ENCODE peak calls at places on chromosome 1, in nine cellular contexts. F is cerebellar nuclear complex; Y is erythroblast; U is GM12891; X is neural crest cell; O is NCI-H1105; C is stimulated activated CD8-positive, alpha-beta memory T cell treated with anti-CD3 and anti-CD28 coated beads, Interleukin-4, amount 100 ng/mL, for 4 hours; Q is adrenal gland; D is transverse colon. G is an unnamed sample.

GRCh38 chr1:237411621-237412020 is 369.6 kb downstream of the RYR2 start:
- DNase-seq in O (no peak), X (no peak), Y (no peak), C (no peak), D (no peak), Q (no peak), U (no peak), F (no peak), G (no peak)

GRCh38 chr1:8395433-8395866 is 77.5 kb downstream of the SLC45A1 start:
- DNase-seq in O (no peak), C (no peak), U (no peak), X (no peak), F (no peak), D (no peak), Y (no peak), Q (no peak), G (no peak)

GRCh38 chr1:88029142-88029541 is 654.9 kb upstream of the PKN2 start:
- DNase-seq in Y (no peak), F (no peak), X (no peak), Q (no peak), O (no peak), D (peak), U (no peak), C (no peak), G (no peak)

GRCh38 chr1:44408181-44409018 is 3.3 kb downstream of the RNF220 start:
- DNase-seq in F (no peak), C (no peak), X (peak), U (no peak), O (no peak), Q (no peak), Y (peak), D (no peak), G (no peak)

GRCh38 chr1:6416906-6417305 is 2.8 kb downstream of the HES2 start:
- DNase-seq in F (no peak), U (no peak), Y (no peak), D (no peak), Q (no peak), O (no peak), C (no peak), X (no peak), G (no peak)

GRCh38 chr1:173995475-173995874 is 26.7 kb downstream of the RC3H1 start:
- DNase-seq in F (no peak), X (no peak), O (no peak), Q (no peak), U (no peak), Y (no peak), C (no peak), D (no peak), G (no peak)

GRCh38 chr1:8364528-8365442 is 46.9 kb downstream of the SLC45A1 start:
- DNase-seq in O (no peak), C (no peak), D (peak), U (no peak), X (no peak), Q (peak), F (no peak), Y (no peak), G (peak)

GRCh38 chr1:115469703-115470476 is 131.8 kb upstream of the NGF start:
- DNase-seq in O (peak), Y (peak), U (peak), F (no peak), C (no peak), Q (peak), X (peak), D (peak), G (no peak)

GRCh38 chr1:183569141-183569540 is 21.1 kb downstream of the NCF2 start:
- DNase-seq in C (no peak), O (no peak), Q (peak), X (no peak), F (no peak), D (no peak), U (no peak), Y (no peak), G (no peak)

GRCh38 chr1:89557954-89558353 is 33.3 kb downstream of the LRRC8B start:
- DNase-seq in Y (no peak), U (no peak), O (no peak), Q (no peak), X (no peak), C (no peak), D (no peak), F (no peak), G (no peak)

GRCh38 chr1:98661544-98662353 is at the start of gene SNX7:
- DNase-seq in C (no peak), D (peak), X (peak), Y (no peak), Q (peak), U (peak), O (peak), F (no peak), G (peak)

GRCh38 chr1:162487241-162487640 is 10.4 kb upstream of the UHMK1 start:
- DNase-seq in X (no peak), C (no peak), F (no peak), O (no peak), Y (no peak), U (no peak), Q (no peak), D (no peak), G (no peak)

GRCh38 chr1:31843506-31843905 is 27.7 kb upstream of the SPOCD1 start:
- DNase-seq in U (no peak), O (no peak), Q (no peak), C (no peak), Y (no peak), D (no peak), X (no peak), F (no peak), G (peak)

GRCh38 chr1:228090613-228091081 is 8.1 kb downstream of the ARF1 start:
- DNase-seq in Y (no peak), U (no peak), X (no peak), O (no peak), Q (peak), F (no peak), D (peak), C (no peak), G (peak)

GRCh38 chr1:87410771-87411170 is 82.1 kb downstream of the LMO4 start:
- DNase-seq in Y (no peak), Q (peak), X (no peak), F (no peak), D (peak), C (no peak), O (peak), U (no peak), G (no peak)

GRCh38 chr1:182235604-182235951 is 156.0 kb downstream of the GLUL start:
- DNase-seq in X (no peak), Y (no peak), Q (no peak), D (no peak), F (no peak), O (no peak), C (no peak), U (no peak), G (no peak)

GRCh38 chr1:19339199-19339861 is 27.2 kb downstream of the SLC66A1 start:
- DNase-seq in C (no peak), O (peak), X (no peak), D (no peak), U (no peak), F (no peak), Y (no peak), Q (no peak), G (no peak)

GRCh38 chr1:205582471-205583291 is 49.1 kb downstream of the ELK4 start:
- DNase-seq in U (no peak), C (no peak), Q (no peak), Y (no peak), F (no peak), O (no peak), D (peak), X (no peak), G (no peak)

GRCh38 chr1:84410328-84411107 is 12.2 kb downstream of the DNASE2B start:
- DNase-seq in C (no peak), X (no peak), Y (no peak), D (no peak), Q (no peak), O (no peak), F (no peak), U (no peak), G (no peak)

GRCh38 chr1:245858683-245859509 is 648.2 kb downstream of the SMYD3 start:
- DNase-seq in O (no peak), U (no peak), C (no peak), Y (no peak), X (no peak), Q (no peak), F (no peak), D (no peak), G (no peak)

GRCh38 chr1:248404024-248404423 is 1.2 kb downstream of the OR2T1 start:
- DNase-seq in D (no peak), F (no peak), Y (peak), C (no peak), Q (no peak), X (no peak), O (no peak), U (no peak), G (no peak)